ENCODE peak calls at places on chromosomes 4 and X, in six cellular contexts. B is heart right ventricle, V is astrocyte of the cerebellum, J is PC-3, I is fibroblast of the aortic adventitia, L is kidney. D is an unnamed sample.

GRCh38 chr4:78556655-78557054 is 5.1 kb downstream of the ANXA3 start:
- DNase-seq in B (no peak), V (no peak), J (peak), I (no peak), L (no peak), D (no peak)

GRCh38 chr4:169582203-169582602 is 30.2 kb downstream of the NEK1 start:
- DNase-seq in B (no peak), V (no peak), J (no peak), I (no peak), L (no peak), D (no peak)

GRCh38 chr4:54227261-54228063 is 1.6 kb upstream of the PDGFRA start:
- DNase-seq in B (no peak), V (no peak), J (peak), I (peak), L (peak), D (peak)

GRCh38 chrX:15549189-15550012 is 48.8 kb downstream of the BMX start:
- DNase-seq in B (no peak), V (no peak), J (no peak), I (no peak), L (no peak), D (no peak)

GRCh38 chr4:40856836-40857362 is 107.1 kb downstream of the NSUN7 start:
- DNase-seq in B (peak), V (no peak), J (peak), I (peak), L (peak), D (peak)

GRCh38 chr4:123386608-123387007 is 10.0 kb upstream of the SPRY1 start:
- DNase-seq in B (no peak), V (no peak), J (no peak), I (peak), L (no peak), D (peak)

GRCh38 chrX:121871122-121871521 is 823.7 kb downstream of the GLUD2 start:
- DNase-seq in B (no peak), V (no peak), J (no peak), I (no peak), L (no peak), D (no peak)

GRCh38 chr4:123090886-123091285 is 168.5 kb upstream of the NUDT6 start:
- DNase-seq in B (no peak), V (no peak), J (no peak), I (no peak), L (no peak), D (no peak)

GRCh38 chr4:17613761-17614415 is 553 bp upstream of the MED28 start:
- DNase-seq in B (no peak), V (peak), J (peak), I (no peak), L (no peak), D (peak)

GRCh38 chrX:47030339-47030738 is 47.9 kb upstream of the RGN start:
- DNase-seq in B (peak), V (peak), J (peak), I (peak), L (no peak), D (peak)

GRCh38 chr4:165765053-165765452 is 108.0 kb upstream of the TLL1 start:
- DNase-seq in B (no peak), V (no peak), J (peak), I (no peak), L (no peak), D (no peak)

GRCh38 chr4:25531272-25531671 is 124.4 kb upstream of the SLC34A2 start:
- DNase-seq in B (no peak), V (no peak), J (peak), I (no peak), L (no peak), D (peak)

GRCh38 chr4:184503869-184504300 is 29.5 kb upstream of the IRF2 start:
- DNase-seq in B (no peak), V (no peak), J (no peak), I (no peak), L (no peak), D (peak)

GRCh38 chr4:68077301-68077700 is 52.4 kb downstream of the TMPRSS11F start:
- DNase-seq in B (no peak), V (no peak), J (no peak), I (no peak), L (no peak), D (no peak)

GRCh38 chr4:68082758-68083157 is 46.9 kb downstream of the TMPRSS11F start:
- DNase-seq in B (no peak), V (no peak), J (no peak), I (no peak), L (no peak), D (no peak)

GRCh38 chr4:68077737-68078136 is 51.9 kb downstream of the TMPRSS11F start:
- DNase-seq in B (no peak), V (no peak), J (no peak), I (no peak), L (no peak), D (no peak)

GRCh38 chr4:68076194-68076593 is 53.5 kb downstream of the TMPRSS11F start:
- DNase-seq in B (no peak), V (no peak), J (peak), I (no peak), L (no peak), D (no peak)

DNA sequence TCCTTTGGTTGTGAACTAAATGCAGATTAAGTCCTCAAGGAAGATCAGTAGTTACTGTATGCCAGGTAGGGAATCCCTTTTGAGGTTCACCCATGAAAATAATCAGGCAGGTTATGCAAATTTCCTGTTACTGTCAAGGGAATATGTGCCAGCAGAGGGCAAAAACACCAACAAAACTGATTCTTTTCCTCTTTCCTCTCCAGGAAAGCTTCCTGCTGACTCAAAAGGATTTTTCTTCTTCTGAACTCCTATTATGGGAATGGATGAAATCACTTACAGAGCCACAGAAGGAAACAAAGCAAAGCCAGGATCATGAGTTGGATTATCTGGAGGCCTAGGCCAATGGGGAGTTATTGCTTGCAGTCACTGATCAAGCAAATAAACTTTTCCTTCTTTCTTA is 49.8 kb downstream of the TMPRSS11F start:
- DNase-seq in B (no peak), V (no peak), J (peak), I (no peak), L (no peak), D (no peak)
- TF ChIP-seq CTCF in B (no peak), V (no peak), J (peak), I (no peak), L (no peak), D (no peak)

DNA sequence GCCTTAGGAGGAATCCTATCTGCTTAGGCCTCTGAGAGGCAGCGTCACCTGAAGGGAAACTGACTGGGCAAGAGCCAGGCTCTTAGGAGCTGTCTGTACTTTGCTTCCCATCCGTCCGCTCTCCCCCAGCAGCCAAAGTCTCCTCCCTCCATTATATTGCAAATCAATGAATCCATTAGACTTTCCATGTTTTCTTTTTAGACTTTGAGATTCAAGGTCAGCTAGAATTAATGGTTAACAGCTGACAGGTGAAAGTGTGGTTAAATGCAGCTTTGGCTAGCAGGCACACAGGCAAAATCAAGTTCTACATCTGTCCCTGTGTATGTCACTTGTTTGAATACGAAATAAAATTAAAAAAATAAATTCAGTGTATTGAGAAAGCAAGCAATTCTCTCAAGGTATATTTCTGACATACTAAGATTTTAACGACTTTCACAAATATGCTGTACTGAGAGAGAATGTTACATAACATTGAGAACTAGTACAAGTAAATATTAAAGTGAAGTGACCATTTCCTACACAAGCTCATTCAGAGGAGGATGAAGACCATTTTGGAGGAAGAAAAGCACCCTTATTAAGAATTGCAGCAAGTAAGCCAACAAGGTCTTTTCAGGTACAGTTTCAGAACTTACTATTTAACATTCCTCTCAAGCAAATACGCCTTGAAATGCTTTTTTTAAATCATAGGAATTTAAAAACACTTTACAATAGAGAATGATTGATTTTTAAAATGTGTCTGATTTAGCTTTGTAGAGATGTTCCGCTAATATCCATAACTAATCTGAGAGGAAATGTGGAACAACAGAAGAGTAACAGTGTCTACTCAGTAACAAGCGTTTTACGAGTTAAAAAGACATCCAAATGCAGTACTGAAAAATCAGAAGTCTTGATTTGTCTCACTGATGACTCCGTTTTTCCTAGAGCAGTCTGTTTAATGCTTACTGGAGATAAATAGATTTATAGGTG is at the start of gene F11:
- DNase-seq in B (no peak), V (no peak), J (no peak), I (no peak), L (no peak), D (no peak)
- H3K4me3 ChIP-seq in B (no peak), V (no peak), J (no peak), I (no peak), L (peak), D (no peak)

DNA sequence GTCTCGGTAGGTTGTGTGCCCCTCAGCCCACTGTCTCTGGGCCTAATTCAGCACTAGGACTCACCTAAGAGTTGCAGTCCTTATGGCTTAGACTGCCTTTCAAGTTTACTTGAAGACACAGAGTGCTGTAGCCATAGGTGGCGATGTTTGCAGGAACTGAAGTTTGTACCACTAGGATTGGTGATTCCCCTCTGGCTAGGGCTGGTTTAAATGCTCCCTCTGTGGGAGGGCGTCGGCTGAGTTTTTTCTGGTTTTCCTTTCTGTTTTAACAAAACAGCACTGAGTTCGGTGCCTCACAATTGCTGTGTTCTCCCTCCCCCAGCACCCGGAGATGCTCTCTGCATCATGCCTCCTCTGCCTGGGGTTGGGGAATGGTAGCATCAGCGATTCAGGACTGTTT is 480.9 kb downstream of the PCDH11X start:
- DNase-seq in B (no peak), V (no peak), J (no peak), I (no peak), L (no peak), D (no peak)
- TF ChIP-seq CTCF in B (no peak), V (no peak), J (no peak), I (no peak), L (no peak), D (no peak)

GRCh38 chr4:107966903-107967302 is 22.8 kb upstream of the HADH start:
- DNase-seq in B (no peak), V (no peak), J (no peak), I (no peak), L (no peak), D (no peak)
- H3K4me3 ChIP-seq in B (no peak), V (no peak), J (no peak), I (no peak), L (no peak), D (no peak)

DNA sequence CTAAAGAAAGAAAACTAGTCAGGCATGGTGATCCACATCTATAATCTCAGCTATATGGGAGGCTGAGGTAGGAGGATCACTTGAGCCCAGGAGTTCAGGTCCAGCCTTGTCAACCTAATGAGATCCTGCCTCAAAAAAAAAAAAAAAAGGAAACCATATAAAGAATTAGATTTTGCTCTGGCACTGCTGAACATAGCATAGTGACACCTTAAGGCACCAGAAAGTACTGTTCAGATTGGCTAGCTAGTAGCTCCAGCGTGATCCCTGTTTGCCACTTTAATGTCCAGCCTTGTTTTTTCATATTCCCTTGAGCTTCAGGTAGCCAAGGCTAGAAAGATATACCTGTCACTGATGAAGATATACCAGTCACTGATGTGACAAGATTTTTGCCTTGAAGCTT is 34.1 kb downstream of the EXOC1 start:
- DNase-seq in B (no peak), V (no peak), J (peak), I (no peak), L (no peak), D (peak)
- TF ChIP-seq CTCF in B (no peak), V (no peak), J (peak), I (no peak), L (no peak), D (peak)

GRCh38 chr4:139555073-139555704 is 830 bp downstream of the SETD7 start:
- DNase-seq in B (peak), V (peak), J (peak), I (peak), L (peak), D (peak)
- H3K4me3 ChIP-seq in B (peak), V (peak), J (peak), I (peak), L (peak), D (peak)

DNA sequence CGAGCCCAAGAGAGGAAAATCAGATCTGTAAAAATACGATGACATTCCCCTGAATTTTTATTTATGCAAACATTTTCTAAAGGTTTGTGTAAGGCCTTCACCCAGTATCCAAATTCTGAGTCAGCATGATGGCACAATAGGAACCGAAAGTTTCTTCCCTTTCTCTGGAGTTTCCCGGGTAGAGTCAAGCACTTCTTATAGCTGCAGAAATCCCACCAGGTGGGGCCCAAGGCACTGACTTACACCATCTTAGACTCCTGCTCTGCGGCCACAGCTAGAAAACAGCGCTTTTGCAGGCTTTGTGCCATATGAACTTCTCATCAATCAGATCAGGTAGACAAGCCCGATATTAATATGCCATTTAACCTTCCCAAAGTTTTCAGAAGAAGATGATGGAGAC is 13.4 kb downstream of the LEF1 start:
- DNase-seq in B (no peak), V (peak), J (no peak), I (no peak), L (no peak), D (no peak)
- TF ChIP-seq CTCF in B (no peak), V (peak), J (no peak), I (no peak), L (no peak), D (no peak)

GRCh38 chr4:112284166-112284565 is 1.5 kb downstream of the TIFA start:
- DNase-seq in B (no peak), V (no peak), J (peak), I (peak), L (no peak), D (peak)
- H3K4me3 ChIP-seq in B (peak), V (peak), J (peak), I (peak), L (peak), D (peak)